ENCODE peak calls at places on chromosomes 13 and 19, in four cellular contexts. F is trophoblast cell, P is mesenchymal stem cell, H is H1. Z is an unnamed sample. For H3K36me3, the result is how much of the 10 kb centered on the place peaks cover.

GRCh38 chr19:30371960-30372824 is at the start of gene ZNF536:
- DNase-seq in P (no peak), F (no peak), H (no peak), Z (no peak)

GRCh38 chr19:43731854-43732253 is 16.0 kb downstream of the IRGC start:
- DNase-seq in P (no peak), H (no peak), F (no peak), Z (no peak)

GRCh38 chr19:40798223-40798996 is 581 bp upstream of the EGLN2 start:
- DNase-seq in F (peak), H (peak), P (peak), Z (peak)

GRCh38 chr13:90568165-90568564 is 779.3 kb upstream of the MIR17HG start:
- DNase-seq in F (no peak), P (no peak), H (no peak), Z (no peak)

GRCh38 chr13:40170982-40171381 is 495.5 kb downstream of the FOXO1 start:
- DNase-seq in F (no peak), P (no peak), H (no peak), Z (no peak)

GRCh38 chr19:55319786-55320185 is 5.4 kb downstream of the TMEM150B start:
- DNase-seq in H (peak), P (peak), F (peak), Z (peak)

GRCh38 chr13:92602560-92602959 is 624.0 kb upstream of the GPC6 start:
- DNase-seq in P (peak), H (no peak), F (no peak), Z (no peak)

GRCh38 chr19:32570081-32570785 is 10.8 kb upstream of the PDCD5 start:
- DNase-seq in P (peak), H (peak), F (peak), Z (peak)

GRCh38 chr13:62333466-62333865 is 917.8 kb upstream of the PCDH20 start:
- DNase-seq in P (no peak), F (no peak), H (no peak), Z (no peak)

GRCh38 chr19:45632468-45633196 is 6.6 kb downstream of the EML2 start:
- DNase-seq in H (peak), P (peak), F (peak), Z (peak)

GRCh38 chr13:107301724-107302374 is 733.9 kb upstream of the ARGLU1 start:
- DNase-seq in F (no peak), P (peak), H (no peak), Z (peak)

GRCh38 chr13:44748439-44748838 is 172.3 kb upstream of the TSC22D1 start:
- DNase-seq in F (no peak), P (no peak), H (no peak), Z (no peak)

GRCh38 chr19:45767410-45767880 is 1.6 kb downstream of the SIX5 start:
- DNase-seq in P (peak), F (peak), H (no peak), Z (peak)

GRCh38 chr19:33008738-33009137 is 36.7 kb downstream of the FAAP24 start:
- DNase-seq in P (no peak), F (no peak), H (no peak), Z (no peak)

GRCh38 chr19:56086671-56087430 is 34.2 kb downstream of the ZNF787 start:
- DNase-seq in P (no peak), H (no peak), F (no peak), Z (no peak)

GRCh38 chr19:29517946-29518345 is 7.8 kb upstream of the VSTM2B start:
- DNase-seq in P (no peak), H (no peak), F (no peak), Z (no peak)

GRCh38 chr19:13629687-13630357 is 123.5 kb upstream of the CACNA1A start:
- DNase-seq in F (no peak), P (no peak), H (no peak), Z (no peak)
- H3K9ac ChIP-seq in F (no peak), P (peak), H (no peak), Z (no peak)

DNA sequence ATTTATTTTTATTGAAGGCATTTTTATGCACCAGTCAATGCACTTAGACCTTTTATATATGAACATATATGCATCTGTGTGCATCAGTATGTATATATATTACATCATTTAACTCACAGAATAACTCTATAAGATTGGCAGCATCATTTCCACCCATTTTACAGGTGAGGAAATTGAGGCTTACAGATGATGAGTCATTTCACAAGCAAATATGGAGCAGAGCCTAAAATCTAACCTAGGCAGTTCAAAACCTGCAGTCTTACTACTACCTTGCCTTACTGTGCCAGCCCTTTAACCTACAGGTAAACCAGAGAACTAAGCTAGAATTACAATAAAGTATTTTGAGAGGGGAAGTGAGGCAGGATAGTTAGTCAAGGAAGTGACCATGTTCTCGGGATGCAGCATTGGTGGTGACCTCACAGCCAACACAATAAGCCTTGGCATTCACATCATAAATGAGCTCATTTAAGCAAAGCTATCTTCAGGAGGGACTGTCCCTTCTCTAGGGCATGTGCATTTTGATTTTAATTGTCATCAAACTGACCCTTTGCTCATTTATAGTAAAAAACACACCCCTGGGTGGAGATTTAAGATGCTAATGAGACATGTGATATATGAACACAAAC is 274.3 kb downstream of the DCLK1 start:
- DNase-seq in H (no peak), P (no peak), F (no peak), Z (no peak)
- H2BK12ac ChIP-seq in H (peak), P (no peak), F (no peak), Z (no peak)

GRCh38 chr13:30345426-30346100 is 38.2 kb upstream of the KATNAL1 start:
- DNase-seq in H (no peak), F (no peak), P (no peak), Z (no peak)
- H3K36me3 ChIP-seq in H (under half), F (under half), P (under half), Z (under half)

DNA sequence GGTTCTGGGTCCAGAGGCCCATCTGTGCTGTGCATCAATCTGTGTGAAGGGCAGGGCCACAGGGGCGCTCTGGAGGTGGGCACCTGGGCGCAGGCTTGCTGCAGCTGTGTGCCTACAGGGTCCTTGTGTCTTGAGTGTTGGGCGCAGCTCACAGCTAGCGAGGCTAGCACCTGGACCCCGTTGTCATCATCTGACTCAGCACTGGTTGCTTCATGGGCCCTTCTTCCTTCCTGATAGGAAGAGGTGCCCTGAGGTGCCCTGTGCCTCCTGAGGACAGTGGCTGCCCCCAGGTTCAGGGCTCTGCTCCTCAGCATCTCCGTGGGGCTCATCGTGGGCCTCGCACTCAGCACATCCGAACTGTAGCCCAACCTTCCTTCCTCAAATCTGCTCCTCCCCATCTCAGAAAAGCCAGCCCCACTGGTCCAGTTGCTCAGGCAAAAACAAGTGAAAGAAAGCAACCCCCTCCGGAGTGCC is 54.8 kb downstream of the GATAD2A start:
- DNase-seq in F (peak), P (peak), H (no peak), Z (no peak)
- H3K9ac ChIP-seq in F (no peak), P (peak), H (no peak), Z (peak)

DNA sequence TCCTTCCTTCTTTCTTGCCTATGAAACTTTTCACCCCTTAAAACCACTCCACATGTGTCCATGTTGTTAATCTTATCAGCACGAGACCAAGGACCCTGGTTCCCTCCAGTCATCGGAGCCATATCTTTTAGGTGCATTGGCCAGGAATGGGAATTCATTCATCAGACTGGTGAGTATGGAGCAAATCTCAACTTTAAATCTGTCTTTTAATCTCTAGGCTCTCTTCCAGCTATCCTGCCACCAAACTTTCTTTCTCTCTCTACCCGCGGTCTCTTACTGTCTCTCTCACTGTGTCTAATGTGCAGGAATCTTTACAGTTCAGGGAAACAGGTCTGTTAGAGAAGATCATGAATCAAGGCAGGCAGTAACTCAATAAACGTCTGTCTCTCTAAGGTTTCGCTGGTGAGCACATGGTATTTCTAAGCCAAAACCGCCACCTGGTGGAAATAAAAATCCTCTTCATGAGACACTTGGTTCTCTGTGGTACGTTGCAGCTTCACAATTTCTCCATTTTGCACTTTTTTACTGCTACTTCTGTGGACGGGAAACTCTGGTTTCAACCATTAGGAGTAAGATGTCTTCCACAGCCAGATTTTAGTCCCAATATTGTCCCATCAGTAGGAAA is 16.1 kb downstream of the LGALS16 start:
- DNase-seq in P (peak), F (peak), H (peak), Z (peak)
- H2BK12ac ChIP-seq in P (no peak), F (no peak), H (no peak), Z (no peak)

DNA sequence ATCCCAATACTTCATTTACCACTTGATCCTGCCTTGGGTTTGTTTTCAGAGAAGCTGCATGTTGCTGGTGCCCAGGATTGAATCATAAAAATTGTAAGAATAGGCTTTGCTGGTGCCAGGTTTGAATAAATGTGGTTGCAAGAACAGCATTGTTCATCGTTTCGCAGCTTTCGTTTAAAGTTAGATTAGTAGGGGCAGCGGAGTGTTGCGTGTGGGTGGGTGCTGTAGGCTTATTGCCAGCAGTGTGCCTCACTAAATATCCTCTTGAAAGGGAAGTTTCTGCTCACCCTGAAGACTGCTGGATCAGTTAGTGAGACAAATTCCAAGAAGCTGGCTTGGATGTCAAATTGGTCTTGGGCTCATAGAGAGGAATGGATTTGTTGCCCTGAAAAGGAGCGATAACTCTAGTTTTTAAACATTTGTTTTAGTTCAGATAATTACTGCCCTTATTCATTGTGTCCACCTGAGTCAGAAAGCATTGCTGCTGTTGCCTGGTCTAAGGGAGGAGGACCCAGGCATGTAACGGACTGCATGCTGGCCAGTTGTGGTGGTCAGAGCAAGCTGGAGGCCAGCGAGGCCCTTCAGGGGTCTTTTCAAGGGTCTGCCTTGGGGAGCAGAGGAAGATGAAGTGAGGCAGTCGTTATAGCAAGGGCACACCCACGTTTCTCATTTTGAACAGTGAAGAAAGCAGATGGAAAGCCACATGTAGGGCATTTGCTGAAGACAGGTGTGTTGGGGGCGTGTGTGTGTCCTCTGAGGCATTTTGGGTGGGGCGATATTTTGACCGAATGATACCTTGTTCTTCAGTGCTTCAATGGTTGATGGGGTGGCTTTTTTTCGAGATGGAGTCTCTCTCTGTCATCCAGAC is 8.5 kb downstream of the ILF3 start:
- DNase-seq in P (no peak), F (peak), H (no peak), Z (no peak)
- H3K36me3 ChIP-seq in P (under half), F (under half), H (under half), Z (under half)

GRCh38 chr13:33090755-33091454 is 74.7 kb downstream of the KL start:
- DNase-seq in P (peak), H (no peak), F (peak), Z (no peak)
- H3K9ac ChIP-seq in P (no peak), H (no peak), F (no peak), Z (no peak)

DNA sequence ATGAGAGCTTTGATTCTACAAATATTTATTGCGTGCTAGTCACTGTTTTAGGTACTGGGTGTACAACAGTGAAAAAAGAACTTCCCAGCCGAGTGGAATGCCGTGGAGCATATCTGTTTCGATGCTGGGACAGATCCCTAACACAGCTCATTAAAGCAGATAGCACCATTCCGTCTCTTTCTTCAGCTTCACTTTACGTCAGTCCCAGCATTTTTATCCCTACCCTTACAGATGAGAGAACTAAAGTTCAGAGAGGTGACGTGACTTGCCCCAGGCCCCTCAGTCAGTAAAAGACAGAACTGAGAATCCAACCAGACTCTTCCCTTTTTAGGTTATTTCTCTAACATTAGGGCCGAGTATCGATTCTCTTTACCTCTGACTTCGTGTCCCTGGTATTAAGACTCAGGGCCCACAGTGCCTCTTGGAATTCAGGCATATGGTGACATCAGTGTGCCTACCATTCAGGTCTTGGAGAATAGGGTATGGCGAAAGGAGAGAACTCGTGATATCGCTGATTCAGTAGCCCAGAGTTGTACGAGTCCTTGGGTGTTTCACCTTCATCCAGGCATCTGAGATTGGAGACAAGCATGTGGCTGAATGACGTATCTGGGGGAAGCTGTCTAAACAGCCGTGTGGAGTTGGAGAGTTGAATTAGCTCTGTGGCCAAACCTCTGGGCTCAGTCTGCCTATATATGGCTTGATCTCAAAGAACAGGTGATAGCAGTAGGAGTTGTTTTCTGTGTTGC is 27.1 kb downstream of the ACTN4 start:
- DNase-seq in H (no peak), P (peak), F (peak), Z (no peak)
- H2BK12ac ChIP-seq in H (peak), P (peak), F (no peak), Z (no peak)

GRCh38 chr19:39412100-39412866 is at the start of gene PLEKHG2:
- DNase-seq in F (peak), P (peak), H (peak), Z (peak)

GRCh38 chr19:39412867-39413268 is 399 bp downstream of the PLEKHG2 start:
- DNase-seq in F (no peak), P (no peak), H (no peak), Z (no peak)

GRCh38 chr19:39413903-39414608 is 1.6 kb downstream of the PLEKHG2 start:
- DNase-seq in H (peak), F (no peak), P (peak), Z (no peak)

GRCh38 chr19:39411832-39412099 is 703 bp upstream of the PLEKHG2 start:
- DNase-seq in F (peak), H (peak), P (no peak), Z (peak)

DNA sequence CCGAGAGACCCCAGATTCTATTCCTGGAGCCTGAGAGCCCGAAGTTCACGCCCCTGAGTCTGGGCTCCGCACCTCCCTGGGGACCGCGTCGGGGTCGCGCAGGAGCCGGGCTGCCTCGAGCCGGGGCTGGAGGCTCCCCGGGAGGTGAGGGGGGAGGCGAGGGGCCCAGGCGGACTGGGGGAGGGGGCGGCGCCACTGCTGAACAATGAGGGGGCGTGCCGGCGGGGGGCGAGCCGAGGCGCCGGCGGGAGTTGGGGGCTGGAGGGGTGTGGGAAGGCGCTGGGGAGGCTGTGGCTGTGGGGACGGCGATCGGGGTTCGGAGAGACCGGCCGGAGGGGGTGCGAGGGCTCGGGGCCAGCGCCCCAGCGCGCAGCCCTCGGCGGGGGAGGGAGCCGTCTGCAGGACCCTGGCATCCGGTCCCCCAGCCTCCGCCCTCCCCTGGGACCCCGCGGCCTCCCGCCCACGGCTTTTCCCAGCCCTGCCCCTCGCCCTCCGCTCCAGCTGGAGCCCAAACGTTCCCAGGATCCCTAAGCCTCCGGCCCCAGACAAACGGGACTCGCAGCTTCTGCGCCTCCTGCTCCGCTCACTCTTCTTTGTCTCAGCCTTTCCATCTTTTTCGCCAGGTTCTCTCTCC is 917 bp downstream of the PLEKHG2 start:
- DNase-seq in H (peak), P (peak), F (no peak), Z (no peak)
- H3K36me3 ChIP-seq in H (under half), P (under half), F (under half), Z (under half)

GRCh38 chr13:108980237-108980636 is 350.8 kb downstream of the MYO16 start:
- DNase-seq in P (no peak), F (no peak), H (no peak), Z (no peak)
- H3K9ac ChIP-seq in P (peak), F (no peak), H (no peak), Z (no peak)